ENCODE peak calls at places on chromosome 21, in five cellular contexts. K is HEK293T, S is iris pigment epithelial cell, O is fibroblast of lung, M is NCI-H510A treated with DMSO at 0.1 percent for 48 hours. G is an unnamed sample.

GRCh38 chr21:43585924-43586411 is 73.3 kb downstream of the HSF2BP start:
- DNase-seq in K (no peak), S (peak; percentile 100), O (peak; percentile 100), M (no peak), G (no peak)

GRCh38 chr21:35216966-35217365 is 167.9 kb upstream of the RUNX1 start:
- DNase-seq in K (no peak), S (no peak), O (no peak), M (no peak), G (no peak)

GRCh38 chr21:25689226-25689625 is 45.5 kb downstream of the ATP5PF start:
- DNase-seq in K (no peak), S (peak; percentile 9), O (peak; percentile 25), M (no peak), G (no peak)

GRCh38 chr21:46121286-46122221 is 23.6 kb downstream of the COL6A2 start:
- DNase-seq in K (no peak), S (no peak), O (no peak), M (no peak), G (no peak)

GRCh38 chr21:28633803-28634572 is 358.7 kb downstream of the LTN1 start:
- DNase-seq in K (no peak), S (peak; percentile 80), O (peak; percentile 93), M (no peak), G (no peak)

GRCh38 chr21:28253378-28253777 is 739.3 kb downstream of the LTN1 start:
- DNase-seq in K (no peak), S (peak; percentile 75), O (peak; percentile 75), M (no peak), G (no peak)

GRCh38 chr21:44428281-44428942 is 26.9 kb upstream of the LRRC3 start:
- DNase-seq in K (peak; percentile 64), S (no peak), O (no peak), M (no peak), G (no peak)

GRCh38 chr21:42315296-42315891 is at the start of gene TFF3:
- DNase-seq in K (no peak), S (peak; percentile 2), O (no peak), M (peak; percentile 96), G (no peak)

GRCh38 chr21:42317826-42318746 is 2.9 kb upstream of the TFF3 start:
- DNase-seq in K (no peak), S (no peak), O (no peak), M (no peak), G (no peak)

GRCh38 chr21:29989634-29990234 is 49.9 kb upstream of the GRIK1 start:
- DNase-seq in K (no peak), S (no peak), O (no peak), M (no peak), G (no peak)

GRCh38 chr21:45290948-45291612 is 3.4 kb upstream of the POFUT2 start:
- DNase-seq in K (no peak), S (no peak), O (peak; percentile 72), M (no peak), G (no peak)

GRCh38 chr21:36698160-36699025 is 522 bp upstream of the SIM2 start:
- DNase-seq in K (no peak), S (no peak), O (no peak), M (no peak), G (no peak)

GRCh38 chr21:28193189-28193588 is 799.5 kb downstream of the LTN1 start:
- DNase-seq in K (no peak), S (peak; percentile 28), O (no peak), M (no peak), G (peak; percentile 5)

GRCh38 chr21:41610042-41610839 is 102.3 kb upstream of the TMPRSS2 start:
- DNase-seq in K (peak; percentile 81), S (peak; percentile 57), O (peak; percentile 42), M (peak; percentile 50), G (no peak)

GRCh38 chr21:46055863-46056281 is 42.0 kb upstream of the COL6A2 start:
- DNase-seq in K (no peak), S (no peak), O (peak; percentile 59), M (no peak), G (no peak)

GRCh38 chr21:34885636-34886553 is 163.2 kb downstream of the RUNX1 start:
- DNase-seq in K (no peak), S (no peak), O (no peak), M (no peak), G (no peak)

GRCh38 chr21:37921091-37921490 is 4.8 kb upstream of the KCNJ6 start:
- DNase-seq in K (no peak), S (peak; percentile 51), O (peak; percentile 33), M (no peak), G (no peak)

G was measured in Jurkat, Clone E6-1.